ENCODE peak calls at places on chromosomes 12 and 14, in five cellular contexts. X is endothelial cell, V is lower leg skin, D is fibroblast of lung, P is psoas muscle. S is an unnamed sample.

GRCh38 chr14:65260786-65261185 is 151.7 kb upstream of the FUT8 start:
- DNase-seq in D (peak), X (no peak), P (no peak), V (no peak), S (no peak)

GRCh38 chr12:42910656-42911055 is 321.1 kb upstream of the PRICKLE1 start:
- DNase-seq in D (no peak), V (no peak), P (no peak), X (no peak), S (no peak)

GRCh38 chr14:68979021-68979721 is at the start of gene ACTN1:
- DNase-seq in P (peak), V (peak), X (peak), D (peak), S (peak)

GRCh38 chr12:112192475-112192874 is 67.1 kb downstream of the TRAFD1 start:
- DNase-seq in X (no peak), D (no peak), V (no peak), P (no peak), S (no peak)

GRCh38 chr14:105485720-105486332 is 860 bp upstream of the CRIP1 start:
- DNase-seq in X (peak), D (no peak), V (peak), P (no peak), S (no peak)

GRCh38 chr12:2976581-2976996 is 17.4 kb downstream of the TEAD4 start:
- DNase-seq in V (no peak), P (no peak), D (peak), X (no peak), S (no peak)

GRCh38 chr14:61598980-61599379 is 96.3 kb upstream of the HIF1A start:
- DNase-seq in P (no peak), D (no peak), X (no peak), V (no peak), S (no peak)

GRCh38 chr14:68476212-68476964 is 316.5 kb downstream of the ZFP36L1 start:
- DNase-seq in V (peak), X (no peak), P (peak), D (peak), S (peak)

GRCh38 chr14:90308561-90308960 is 23.2 kb downstream of the NRDE2 start:
- DNase-seq in D (no peak), V (no peak), P (no peak), X (no peak), S (no peak)

GRCh38 chr14:101894365-101895113 is 69.8 kb upstream of the DYNC1H1 start:
- DNase-seq in P (no peak), D (no peak), X (no peak), V (no peak), S (no peak)

GRCh38 chr12:109902866-109903265 is 2.8 kb downstream of the TCHP start:
- DNase-seq in D (no peak), P (no peak), X (no peak), V (no peak), S (no peak)

GRCh38 chr12:117854339-117855012 is 114.3 kb downstream of the KSR2 start:
- DNase-seq in X (peak), V (no peak), P (no peak), D (peak), S (no peak)

GRCh38 chr14:99316281-99317163 is 44.5 kb upstream of the BCL11B start:
- DNase-seq in D (no peak), V (no peak), P (no peak), X (no peak), S (no peak)

GRCh38 chr14:77212933-77213656 is 31.5 kb downstream of the TMEM63C start:
- DNase-seq in V (no peak), X (peak), P (peak), D (no peak), S (no peak)

GRCh38 chr12:16610743-16611142 is 4.8 kb upstream of the LMO3 start:
- DNase-seq in V (no peak), P (no peak), D (no peak), X (no peak), S (no peak)

GRCh38 chr14:34935552-34935951 is 47.2 kb upstream of the SRP54 start:
- DNase-seq in X (no peak), V (no peak), D (no peak), P (no peak), S (no peak)

GRCh38 chr12:72268386-72268785 is 3.8 kb upstream of the TRHDE start:
- DNase-seq in D (peak), V (no peak), X (no peak), P (no peak), S (no peak)

GRCh38 chr12:90940872-90941499 is 14.0 kb downstream of the CCER1 start:
- DNase-seq in X (no peak), P (no peak), V (no peak), D (peak), S (no peak)

GRCh38 chr12:32680787-32681186 is 1.7 kb downstream of the DNM1L start:
- DNase-seq in X (no peak), V (no peak), D (no peak), P (no peak), S (no peak)

GRCh38 chr12:32679910-32680217 is 763 bp downstream of the DNM1L start:
- DNase-seq in D (no peak), P (no peak), V (no peak), X (no peak), S (no peak)

GRCh38 chr12:32681272-32681671 is 2.2 kb downstream of the DNM1L start:
- DNase-seq in D (no peak), P (no peak), X (no peak), V (no peak), S (no peak)

DNA sequence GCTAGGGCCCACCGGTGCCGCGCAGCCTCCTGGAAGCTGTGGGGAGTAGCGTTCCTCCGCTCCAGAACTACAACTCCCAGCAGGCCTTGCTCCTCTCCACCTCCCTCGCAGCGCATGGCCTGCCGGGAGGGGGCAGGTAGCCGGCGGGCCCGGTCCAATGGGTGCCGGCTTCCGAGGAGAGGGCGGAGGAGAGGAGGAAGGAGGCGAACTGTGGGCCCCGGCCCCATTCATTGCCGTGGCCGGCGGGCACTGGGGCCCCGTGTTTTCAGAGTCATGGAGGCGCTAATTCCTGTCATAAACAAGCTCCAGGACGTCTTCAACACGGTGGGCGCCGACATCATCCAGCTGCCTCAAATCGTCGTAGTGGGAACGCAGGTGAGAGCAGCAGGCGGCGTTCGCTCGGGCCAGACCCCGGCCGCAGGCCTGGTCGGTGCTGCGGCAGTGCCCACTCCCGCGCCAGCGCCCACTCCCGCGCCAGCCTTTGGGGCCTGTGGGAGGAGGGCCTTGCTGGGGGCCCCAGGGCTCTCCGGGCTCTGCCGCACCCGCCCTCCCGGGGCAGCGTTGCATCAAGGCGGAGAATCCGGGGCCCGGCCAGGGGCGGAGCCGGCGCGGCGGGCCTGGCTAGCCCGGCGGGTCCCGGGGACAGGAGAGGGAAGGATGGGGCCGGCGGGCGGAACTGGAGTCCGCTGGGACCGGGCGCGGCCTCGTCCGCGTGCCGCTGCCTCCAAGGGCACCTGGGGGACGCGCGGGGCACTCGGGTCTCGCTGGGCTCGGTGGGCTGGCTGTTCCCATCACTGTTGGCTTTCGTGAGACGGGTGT is at the start of gene DNM1L:
- DNase-seq in V (peak), X (peak), D (peak), P (peak), S (peak)
- TF ChIP-seq CTCF in V (no peak), X (no peak), D (no peak), P (peak), S (no peak)

GRCh38 chr14:93076755-93077154 is 39.0 kb downstream of the ITPK1 start:
- DNase-seq in P (no peak), D (no peak), V (no peak), X (no peak), S (no peak)

GRCh38 chr14:93078830-93079229 is 36.9 kb downstream of the ITPK1 start:
- DNase-seq in P (no peak), V (no peak), D (no peak), X (no peak), S (no peak)

GRCh38 chr14:93081875-93082570 is 33.7 kb downstream of the ITPK1 start:
- DNase-seq in P (no peak), V (no peak), D (no peak), X (no peak), S (no peak)

GRCh38 chr14:93079865-93080403 is 35.8 kb downstream of the ITPK1 start:
- DNase-seq in D (no peak), P (no peak), V (no peak), X (no peak), S (no peak)

GRCh38 chr14:93079321-93079720 is 36.4 kb downstream of the ITPK1 start:
- DNase-seq in X (no peak), P (no peak), D (no peak), V (no peak), S (no peak)
- TF ChIP-seq CTCF in X (no peak), P (no peak), D (no peak), V (no peak), S (no peak)

GRCh38 chr12:80709811-80710726 is 2.6 kb downstream of the MYF6 start:
- DNase-seq in X (no peak), V (no peak), P (peak), D (no peak), S (no peak)
- TF ChIP-seq CTCF in X (peak), V (no peak), P (peak), D (peak), S (no peak)

GRCh38 chr14:75561013-75561432 is 17.4 kb upstream of the FLVCR2 start:
- DNase-seq in V (peak), P (peak), X (peak), D (peak), S (peak)
- TF ChIP-seq CTCF in V (no peak), P (peak), X (peak), D (peak), S (peak)

DNA sequence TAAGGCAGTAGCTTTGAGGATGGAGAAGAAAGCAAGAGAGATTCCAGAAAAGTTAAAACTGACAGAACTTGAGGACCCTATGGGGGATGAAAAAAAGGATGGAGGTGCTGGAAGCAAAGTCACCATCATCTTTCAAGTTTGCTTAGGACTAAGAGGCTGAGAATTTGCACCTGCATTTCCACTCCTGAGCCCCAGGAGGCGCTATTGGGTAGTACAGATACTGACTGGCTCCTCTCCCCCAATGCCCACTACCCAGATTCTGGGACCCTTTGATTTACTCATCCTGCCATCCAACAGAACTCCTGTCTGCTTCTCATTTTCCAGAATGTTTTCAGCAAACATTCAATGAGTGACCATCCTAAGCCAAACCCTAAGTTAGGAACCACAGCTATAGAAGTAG is 34.0 kb upstream of the CMKLR1 start:
- DNase-seq in P (no peak), X (no peak), V (no peak), D (no peak), S (no peak)
- TF ChIP-seq CTCF in P (no peak), X (peak), V (no peak), D (peak), S (no peak)

GRCh38 chr14:40413146-40413545 is 980.9 kb upstream of the FBXO33 start:
- DNase-seq in P (no peak), V (no peak), D (no peak), X (no peak), S (no peak)

GRCh38 chr14:40417777-40418401 is 985.7 kb upstream of the FBXO33 start:
- DNase-seq in D (no peak), X (peak), V (no peak), P (no peak), S (no peak)
- TF ChIP-seq CTCF in D (peak), X (peak), V (no peak), P (peak), S (no peak)

GRCh38 chr12:25957898-25958253 is 606 bp upstream of the RASSF8 start:
- DNase-seq in X (no peak), P (no peak), D (peak), V (peak), S (no peak)

GRCh38 chr12:25959069-25959961 is 833 bp downstream of the RASSF8 start:
- DNase-seq in P (peak), V (peak), X (peak), D (peak), S (peak)

GRCh38 chr12:25958254-25959068 is at the start of gene RASSF8:
- DNase-seq in P (peak), X (peak), D (peak), V (peak), S (no peak)

GRCh38 chr12:25960926-25961325 is 2.4 kb downstream of the RASSF8 start:
- DNase-seq in D (peak), X (no peak), V (no peak), P (no peak), S (no peak)

GRCh38 chr12:25960176-25960575 is 1.7 kb downstream of the RASSF8 start:
- DNase-seq in X (peak), P (no peak), V (no peak), D (peak), S (no peak)
- TF ChIP-seq CTCF in X (no peak), P (no peak), V (no peak), D (peak), S (no peak)

GRCh38 chr12:132385923-132386751 is 56.7 kb upstream of the GALNT9 start:
- DNase-seq in V (no peak), P (no peak), X (no peak), D (no peak), S (no peak)
- TF ChIP-seq CTCF in V (no peak), P (no peak), X (no peak), D (no peak), S (no peak)

GRCh38 chr12:51536159-51536558 is 54.9 kb upstream of the SCN8A start:
- DNase-seq in P (no peak), D (peak), V (no peak), X (no peak), S (no peak)
- TF ChIP-seq CTCF in P (no peak), D (peak), V (no peak), X (peak), S (no peak)